ENCODE peak calls at places on chromosomes 7 and 10, in four cellular contexts. T, A, V and Q are unnamed samples.

GRCh38 chr10:85862771-85863170 is 503.8 kb downstream of the GRID1 start:
- DNase-seq in A (no peak), T (no peak), V (no peak), Q (no peak)

GRCh38 chr10:112230325-112230988 is 46.9 kb upstream of the GPAM start:
- DNase-seq in A (no peak), T (no peak), V (no peak), Q (peak)

GRCh38 chr10:95513941-95514392 is 47.2 kb downstream of the SORBS1 start:
- DNase-seq in V (no peak), A (no peak), T (no peak), Q (peak)

GRCh38 chr7:16026253-16027020 is 340.0 kb upstream of the MEOX2 start:
- DNase-seq in V (no peak), A (no peak), T (no peak), Q (peak)

GRCh38 chr7:29443552-29443951 is 120.1 kb upstream of the PRR15 start:
- DNase-seq in V (no peak), A (no peak), T (no peak), Q (no peak)

GRCh38 chr7:84175461-84175860 is 19.1 kb downstream of the SEMA3A start:
- DNase-seq in V (no peak), T (no peak), A (no peak), Q (no peak)

GRCh38 chr7:150731916-150732315 is 5.3 kb upstream of the GIMAP5 start:
- DNase-seq in V (no peak), A (no peak), T (no peak), Q (no peak)

GRCh38 chr7:45435846-45436245 is 138.3 kb upstream of the ADCY1 start:
- DNase-seq in A (no peak), T (no peak), V (no peak), Q (peak)

GRCh38 chr7:107661081-107661864 is 645 bp downstream of the SLC26A4 start:
- DNase-seq in A (peak), T (no peak), V (peak), Q (peak)

GRCh38 chr10:4034907-4035581 is 250.0 kb upstream of the KLF6 start:
- DNase-seq in V (no peak), A (no peak), T (peak), Q (peak)

GRCh38 chr7:83934118-83934734 is 260.4 kb downstream of the SEMA3A start:
- DNase-seq in T (no peak), A (no peak), V (no peak), Q (peak)

GRCh38 chr7:25495342-25495855 is 267.1 kb upstream of the NPVF start:
- DNase-seq in V (no peak), A (no peak), T (no peak), Q (no peak)

GRCh38 chr7:30845426-30846135 is 66.1 kb upstream of the AQP1 start:
- DNase-seq in T (no peak), V (peak), A (no peak), Q (peak)

GRCh38 chr10:100882681-100883321 is 30.0 kb upstream of the SLF2 start:
- DNase-seq in V (no peak), A (no peak), T (no peak), Q (peak)

GRCh38 chr7:32161708-32162107 is 91.5 kb upstream of the PDE1C start:
- DNase-seq in V (no peak), A (no peak), T (no peak), Q (peak)

GRCh38 chr10:103836273-103836672 is 19.1 kb downstream of the SH3PXD2A start:
- DNase-seq in T (no peak), A (no peak), V (no peak), Q (no peak)

GRCh38 chr10:24360286-24361127 is 151.6 kb downstream of the KIAA1217 start:
- DNase-seq in T (peak), V (peak), A (peak), Q (peak)